ENCODE peak calls at places on chromosomes 7 and 10, in ten cellular contexts. T is GOT3; J is body of pancreas; G is fibroblast of lung; Y is HTR-8/SVneo; F is fibroblast of mammary gland; Q is Caco-2; L is mesendoderm; M is activated CD8-positive, alpha-beta T cell treated with anti-CD3 and anti-CD28 coated beads for 36 hours; K is kidney epithelial cell. O is an unnamed sample.

GRCh38 chr7:129041142-129041928 is 13.6 kb downstream of the TNPO3 start:
- DNase-seq in F (no peak), Y (no peak), J (no peak), M (no peak), Q (no peak), L (no peak), T (no peak), G (peak), K (no peak), O (no peak)

GRCh38 chr7:131249003-131249402 is 78.7 kb upstream of the MKLN1 start:
- DNase-seq in J (peak), G (peak), K (peak), M (no peak), T (peak), L (peak), Y (peak), Q (no peak), F (peak), O (peak)

GRCh38 chr7:142375710-142376313 is 118.0 kb upstream of the PRSS58 start:
- DNase-seq in J (peak), F (peak), M (peak), T (no peak), G (no peak), L (peak), Q (peak), K (peak), Y (no peak), O (no peak)

GRCh38 chr10:5910323-5911100 is 20.5 kb downstream of the FBH1 start:
- DNase-seq in L (no peak), G (no peak), J (no peak), M (no peak), T (no peak), Q (no peak), F (peak), Y (no peak), K (no peak), O (no peak)

GRCh38 chr7:137337902-137338301 is 5.6 kb downstream of the PTN start:
- DNase-seq in T (no peak), K (no peak), Y (no peak), J (no peak), F (no peak), M (no peak), Q (peak), L (peak), G (no peak), O (no peak)

GRCh38 chr7:90563286-90563685 is 32.8 kb upstream of the CDK14 start:
- DNase-seq in G (no peak), L (no peak), M (no peak), K (no peak), J (no peak), Y (no peak), Q (no peak), T (no peak), F (no peak), O (peak)

GRCh38 chr7:149005427-149006344 is 22.6 kb downstream of the PDIA4 start:
- DNase-seq in L (peak), Y (peak), T (no peak), K (no peak), J (peak), G (peak), M (peak), Q (peak), F (peak), O (peak)

GRCh38 chr10:22103701-22104100 is 100.2 kb upstream of the DNAJC1 start:
- DNase-seq in M (no peak), K (no peak), T (no peak), F (peak), G (no peak), L (peak), J (no peak), Q (peak), Y (peak), O (peak)

GRCh38 chr10:52818019-52818418 is 45.4 kb upstream of the MBL2 start:
- DNase-seq in M (no peak), J (no peak), K (peak), T (no peak), L (peak), Q (peak), G (peak), F (peak), Y (peak), O (peak)

GRCh38 chr10:113520606-113521481 is 32.0 kb upstream of the HABP2 start:
- DNase-seq in M (peak), F (peak), L (peak), T (peak), Q (peak), Y (peak), K (no peak), G (peak), J (peak), O (peak)

GRCh38 chr10:69742928-69743602 is 58.6 kb upstream of the COL13A1 start:
- DNase-seq in J (peak), G (peak), Y (no peak), F (peak), Q (peak), M (peak), K (no peak), L (peak), T (no peak), O (peak)

GRCh38 chr10:113517165-113517892 is 35.5 kb upstream of the HABP2 start:
- DNase-seq in F (no peak), Q (no peak), K (no peak), G (no peak), L (no peak), J (no peak), T (no peak), M (no peak), Y (no peak), O (no peak)

GRCh38 chr7:12067156-12067831 is 143.8 kb upstream of the TMEM106B start:
- DNase-seq in Y (peak), G (peak), L (peak), M (peak), K (no peak), J (peak), F (peak), T (no peak), Q (peak), O (peak)

GRCh38 chr10:73814896-73815718 is 3.7 kb upstream of the NDST2 start:
- DNase-seq in L (peak), K (no peak), G (no peak), Q (peak), Y (peak), M (no peak), T (no peak), J (no peak), F (peak), O (peak)

GRCh38 chr7:74044366-74045350 is 16.7 kb downstream of the ELN start:
- DNase-seq in G (no peak), Y (no peak), Q (no peak), L (no peak), K (no peak), T (no peak), F (no peak), M (no peak), J (no peak), O (no peak)

GRCh38 chr10:79275431-79275851 is 71.8 kb upstream of the PPIF start:
- DNase-seq in F (no peak), Q (no peak), T (no peak), J (peak), K (no peak), Y (no peak), G (peak), M (no peak), L (no peak), O (no peak)

GRCh38 chr10:14468022-14468421 is 137.3 kb upstream of the FRMD4A start:
- DNase-seq in M (no peak), Q (no peak), L (no peak), G (peak), K (peak), F (peak), J (no peak), T (no peak), Y (peak), O (no peak)

GRCh38 chr7:18019562-18019961 is 8.1 kb downstream of the PRPS1L1 start:
- DNase-seq in F (peak), T (no peak), M (no peak), Y (peak), L (peak), Q (no peak), G (peak), K (peak), J (no peak), O (peak)

GRCh38 chr10:53843691-53844362 is 957.2 kb downstream of the PCDH15 start:
- DNase-seq in F (no peak), G (peak), T (no peak), K (peak), M (no peak), Y (no peak), L (peak), Q (no peak), J (no peak), O (peak)

GRCh38 chr10:132225073-132225848 is 38.5 kb downstream of the DPYSL4 start:
- DNase-seq in T (no peak), G (no peak), K (no peak), J (no peak), Q (no peak), L (no peak), F (no peak), M (no peak), Y (no peak), O (no peak)

GRCh38 chr10:80502621-80503583 is 34.8 kb upstream of the SH2D4B start:
- DNase-seq in T (no peak), M (no peak), Q (no peak), F (no peak), J (peak), G (no peak), K (no peak), Y (no peak), L (no peak), O (no peak)

GRCh38 chr7:71191766-71192165 is 59.8 kb downstream of the GALNT17 start:
- DNase-seq in F (no peak), K (no peak), J (no peak), Q (no peak), G (no peak), L (no peak), T (no peak), Y (no peak), M (no peak), O (no peak)

GRCh38 chr10:97713828-97714400 is 384 bp downstream of the MARVELD1 start:
- DNase-seq in Y (peak), J (peak), L (peak), G (peak), K (no peak), F (peak), Q (peak), T (peak), M (peak), O (peak)

GRCh38 chr7:154748387-154748786 is 254.5 kb downstream of the PAXIP1 start:
- DNase-seq in G (no peak), T (no peak), J (no peak), M (no peak), F (no peak), L (no peak), Q (no peak), Y (no peak), K (no peak), O (no peak)

GRCh38 chr7:4226166-4226857 is 455.8 kb upstream of the FOXK1 start:
- DNase-seq in K (no peak), M (no peak), L (peak), J (no peak), Q (no peak), G (no peak), Y (no peak), F (no peak), T (no peak), O (no peak)

GRCh38 chr7:128755816-128756476 is 16.8 kb downstream of the CALU start:
- DNase-seq in Q (no peak), J (no peak), K (no peak), L (no peak), T (no peak), G (peak), F (peak), Y (no peak), M (no peak), O (peak)

GRCh38 chr10:86170255-86171153 is 196.1 kb downstream of the GRID1 start:
- DNase-seq in Y (no peak), G (no peak), M (no peak), F (no peak), T (no peak), Q (no peak), L (no peak), K (no peak), J (no peak), O (no peak)

GRCh38 chr7:107874605-107875446 is 16.2 kb upstream of the DLD start:
- DNase-seq in M (peak), J (peak), F (peak), L (peak), Q (peak), K (no peak), T (no peak), G (peak), Y (peak), O (peak)

GRCh38 chr7:24717247-24717622 is 40.0 kb downstream of the GSDME start:
- DNase-seq in J (no peak), Q (no peak), G (no peak), T (no peak), F (no peak), L (no peak), K (no peak), M (no peak), Y (no peak), O (no peak)

GRCh38 chr10:36547965-36548364 is 577.4 kb upstream of the ANKRD30A start:
- DNase-seq in M (no peak), Q (no peak), G (peak), T (no peak), L (peak), K (no peak), Y (no peak), F (no peak), J (no peak), O (no peak)

GRCh38 chr10:61918140-61918539 is 16.6 kb downstream of the ARID5B start:
- DNase-seq in J (no peak), G (no peak), T (no peak), Y (no peak), Q (no peak), M (no peak), K (no peak), L (no peak), F (no peak), O (no peak)

GRCh38 chr10:90947025-90947960 is 26.4 kb upstream of the ANKRD1 start:
- DNase-seq in T (no peak), J (no peak), G (peak), F (no peak), L (no peak), Y (no peak), K (no peak), M (peak), Q (peak), O (peak)

GRCh38 chr7:148503900-148504487 is 86.6 kb upstream of the C7orf33 start:
- DNase-seq in J (no peak), Y (peak), G (peak), Q (peak), M (no peak), L (no peak), K (no peak), F (peak), T (no peak), O (peak)

GRCh38 chr7:1951600-1951999 is 281.1 kb downstream of the MAD1L1 start:
- DNase-seq in F (no peak), Q (no peak), K (no peak), G (no peak), L (no peak), J (no peak), Y (no peak), M (no peak), T (no peak), O (no peak)